ENCODE peak calls at places on chromosomes 3 and 15, in six cellular contexts. One of them, this sample, is unnamed.

GRCh38 chr15:87287156-87287555 is 969.4 kb downstream of the NTRK3 start:
- DNase-seq in NB4: no peak
- DNase-seq in tibial artery: no peak
- DNase-seq in AG10803: peak; percentile 80
- DNase-seq in CD8-positive, alpha-beta T cell: no peak
- DNase-seq in left ventricle myocardium inferior: no peak
- DNase-seq in this sample: peak; percentile 0

GRCh38 chr3:37907906-37908305 is 46.2 kb downstream of the CTDSPL start:
- DNase-seq in tibial artery: no peak
- DNase-seq in AG10803: no peak
- DNase-seq in CD8-positive, alpha-beta T cell: no peak
- DNase-seq in NB4: no peak
- DNase-seq in left ventricle myocardium inferior: no peak
- DNase-seq in this sample: no peak

GRCh38 chr3:98557324-98558010 is 25.7 kb downstream of the GPR15 start:
- DNase-seq in AG10803: no peak
- DNase-seq in CD8-positive, alpha-beta T cell: no peak
- DNase-seq in NB4: no peak
- DNase-seq in left ventricle myocardium inferior: no peak
- DNase-seq in tibial artery: no peak
- DNase-seq in this sample: no peak

GRCh38 chr3:69182588-69183299 is 60.3 kb upstream of the LMOD3 start:
- DNase-seq in CD8-positive, alpha-beta T cell: no peak
- DNase-seq in tibial artery: no peak
- DNase-seq in AG10803: peak; percentile 72
- DNase-seq in left ventricle myocardium inferior: no peak
- DNase-seq in NB4: no peak
- DNase-seq in this sample: peak; percentile 89

GRCh38 chr15:55007561-55007960 is 189.2 kb downstream of the RSL24D1 start:
- DNase-seq in CD8-positive, alpha-beta T cell: no peak
- DNase-seq in NB4: no peak
- DNase-seq in AG10803: no peak
- DNase-seq in left ventricle myocardium inferior: no peak
- DNase-seq in tibial artery: peak; percentile 45
- DNase-seq in this sample: no peak

GRCh38 chr3:166274342-166274741 is 437.1 kb upstream of the BCHE start:
- DNase-seq in left ventricle myocardium inferior: no peak
- DNase-seq in CD8-positive, alpha-beta T cell: no peak
- DNase-seq in tibial artery: no peak
- DNase-seq in NB4: no peak
- DNase-seq in AG10803: no peak
- DNase-seq in this sample: peak; percentile 53

GRCh38 chr15:31390777-31391486 is 64.3 kb downstream of the KLF13 start:
- DNase-seq in NB4: no peak
- DNase-seq in left ventricle myocardium inferior: peak; percentile 14
- DNase-seq in tibial artery: no peak
- DNase-seq in CD8-positive, alpha-beta T cell: no peak
- DNase-seq in AG10803: no peak
- DNase-seq in this sample: no peak

GRCh38 chr3:134594236-134594825 is 56.5 kb downstream of the KY start:
- DNase-seq in tibial artery: no peak
- DNase-seq in CD8-positive, alpha-beta T cell: no peak
- DNase-seq in left ventricle myocardium inferior: no peak
- DNase-seq in NB4: no peak
- DNase-seq in AG10803: peak; percentile 29
- DNase-seq in this sample: peak; percentile 42

GRCh38 chr15:57312323-57313133 is 63.8 kb upstream of the CGNL1 start:
- DNase-seq in tibial artery: no peak
- DNase-seq in left ventricle myocardium inferior: no peak
- DNase-seq in AG10803: no peak
- DNase-seq in CD8-positive, alpha-beta T cell: no peak
- DNase-seq in NB4: no peak
- DNase-seq in this sample: no peak

GRCh38 chr3:169556349-169556870 is 107.1 kb downstream of the MECOM start:
- DNase-seq in AG10803: no peak
- DNase-seq in left ventricle myocardium inferior: no peak
- DNase-seq in tibial artery: no peak
- DNase-seq in CD8-positive, alpha-beta T cell: no peak
- DNase-seq in NB4: no peak
- DNase-seq in this sample: no peak

GRCh38 chr15:36925671-36926421 is 174.5 kb downstream of the MEIS2 start:
- DNase-seq in CD8-positive, alpha-beta T cell: no peak
- DNase-seq in left ventricle myocardium inferior: no peak
- DNase-seq in AG10803: no peak
- DNase-seq in NB4: no peak
- DNase-seq in tibial artery: no peak
- DNase-seq in this sample: no peak

GRCh38 chr3:34106879-34107278 is 308.4 kb downstream of the PDCD6IP start:
- DNase-seq in left ventricle myocardium inferior: no peak
- DNase-seq in CD8-positive, alpha-beta T cell: no peak
- DNase-seq in NB4: peak; percentile 55
- DNase-seq in AG10803: no peak
- DNase-seq in tibial artery: no peak
- DNase-seq in this sample: no peak
- TF ChIP-seq CTCF in left ventricle myocardium inferior: peak; percentile 36
- TF ChIP-seq CTCF in CD8-positive, alpha-beta T cell: no peak
- TF ChIP-seq CTCF in NB4: peak; percentile 66
- TF ChIP-seq CTCF in AG10803: peak; percentile 19
- TF ChIP-seq CTCF in tibial artery: peak; percentile 31
- TF ChIP-seq CTCF in this sample: peak; percentile 40

DNA sequence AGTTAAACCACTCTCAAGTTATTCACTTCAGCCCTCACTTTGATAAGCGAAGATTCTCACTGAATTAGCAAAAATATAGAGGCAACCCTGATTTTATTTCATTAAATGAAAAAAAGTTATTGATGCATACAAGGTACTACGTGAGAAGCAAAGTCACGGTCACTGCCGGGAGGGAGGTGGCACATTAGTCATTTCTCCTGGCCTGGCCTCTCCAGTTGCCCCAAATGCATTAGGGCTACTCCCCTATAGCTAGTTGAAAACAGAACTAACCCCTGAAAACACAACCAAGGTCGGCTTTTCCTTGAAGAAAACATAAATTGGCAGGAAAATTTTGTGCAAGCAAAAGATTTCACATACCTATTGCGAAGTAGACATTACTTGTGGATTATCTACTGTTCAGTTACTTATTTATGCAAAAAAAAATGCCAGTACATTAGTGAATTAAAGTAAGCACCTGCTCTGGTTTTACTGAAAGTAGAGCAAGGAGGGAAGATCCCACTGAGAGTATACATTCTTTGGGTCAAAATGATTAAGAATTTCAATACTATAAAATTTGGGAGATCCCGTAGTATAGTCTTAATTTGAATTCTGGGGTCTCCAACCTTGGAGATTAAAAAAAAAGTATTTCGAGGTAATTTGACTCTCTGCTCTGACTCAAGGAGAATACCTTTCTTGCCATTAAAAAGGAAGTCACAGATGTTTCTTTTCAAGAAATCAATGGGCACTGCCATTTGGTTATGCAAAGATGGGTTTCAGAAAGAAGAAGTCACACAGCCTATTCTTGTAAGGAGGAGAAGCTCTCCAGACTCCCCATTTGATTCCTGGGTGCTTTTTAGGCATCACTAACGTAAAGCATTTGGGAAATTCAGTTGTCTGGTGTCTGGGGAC is 28.3 kb downstream of the IL5RA start:
- DNase-seq in CD8-positive, alpha-beta T cell: no peak
- DNase-seq in NB4: peak; percentile 6
- DNase-seq in left ventricle myocardium inferior: no peak
- DNase-seq in tibial artery: no peak
- DNase-seq in AG10803: no peak
- DNase-seq in this sample: no peak
- H3K4me3 ChIP-seq in CD8-positive, alpha-beta T cell: no peak overlapping the region
- H3K4me3 ChIP-seq in NB4: no peak overlapping the region
- H3K4me3 ChIP-seq in left ventricle myocardium inferior: no peak overlapping the region
- H3K4me3 ChIP-seq in tibial artery: no peak overlapping the region
- H3K4me3 ChIP-seq in AG10803: no peak overlapping the region
- H3K4me3 ChIP-seq in this sample: no peak overlapping the region

GRCh38 chr15:77544162-77544561 is 88.5 kb downstream of the LINGO1 start:
- DNase-seq in NB4: no peak
- DNase-seq in CD8-positive, alpha-beta T cell: no peak
- DNase-seq in left ventricle myocardium inferior: no peak
- DNase-seq in tibial artery: no peak
- DNase-seq in AG10803: no peak
- DNase-seq in this sample: no peak

GRCh38 chr15:77543159-77543882 is 89.4 kb downstream of the LINGO1 start:
- DNase-seq in AG10803: peak; percentile 84
- DNase-seq in NB4: peak; percentile 78
- DNase-seq in CD8-positive, alpha-beta T cell: peak; percentile 72
- DNase-seq in left ventricle myocardium inferior: peak; percentile 89
- DNase-seq in tibial artery: peak; percentile 80
- DNase-seq in this sample: peak; percentile 79

GRCh38 chr15:77540346-77541060 is 92.2 kb downstream of the LINGO1 start:
- DNase-seq in CD8-positive, alpha-beta T cell: no peak
- DNase-seq in AG10803: no peak
- DNase-seq in left ventricle myocardium inferior: no peak
- DNase-seq in tibial artery: no peak
- DNase-seq in NB4: peak; percentile 39
- DNase-seq in this sample: no peak

GRCh38 chr15:77541421-77542181 is 91.1 kb downstream of the LINGO1 start:
- DNase-seq in AG10803: peak; percentile 76
- DNase-seq in left ventricle myocardium inferior: peak; percentile 44
- DNase-seq in CD8-positive, alpha-beta T cell: no peak
- DNase-seq in tibial artery: no peak
- DNase-seq in NB4: no peak
- DNase-seq in this sample: no peak

GRCh38 chr15:77542491-77543001 is 90.2 kb downstream of the LINGO1 start:
- DNase-seq in CD8-positive, alpha-beta T cell: no peak
- DNase-seq in AG10803: peak; percentile 33
- DNase-seq in tibial artery: no peak
- DNase-seq in NB4: no peak
- DNase-seq in left ventricle myocardium inferior: no peak
- DNase-seq in this sample: peak; percentile 19
- TF ChIP-seq CTCF in CD8-positive, alpha-beta T cell: no peak
- TF ChIP-seq CTCF in AG10803: no peak
- TF ChIP-seq CTCF in tibial artery: no peak
- TF ChIP-seq CTCF in NB4: no peak
- TF ChIP-seq CTCF in left ventricle myocardium inferior: no peak
- TF ChIP-seq CTCF in this sample: no peak

DNA sequence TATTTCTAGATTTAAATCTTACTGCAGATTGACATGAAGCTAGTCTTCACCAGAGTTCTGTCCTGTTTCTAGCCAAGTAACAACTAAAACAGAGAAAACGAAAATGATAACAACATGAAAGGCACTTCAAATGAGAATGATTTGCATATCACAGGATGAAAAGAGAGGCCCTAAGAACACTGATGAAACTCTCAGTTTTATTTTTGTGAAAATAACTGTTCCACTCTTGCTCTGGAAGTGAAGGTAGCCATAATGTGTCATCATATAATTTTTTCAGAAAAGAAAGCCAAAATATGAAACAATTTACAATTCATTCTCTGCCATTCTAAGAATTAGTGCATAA is 274.4 kb downstream of the ADAMTSL3 start:
- DNase-seq in CD8-positive, alpha-beta T cell: no peak
- DNase-seq in NB4: no peak
- DNase-seq in left ventricle myocardium inferior: no peak
- DNase-seq in AG10803: no peak
- DNase-seq in tibial artery: no peak
- DNase-seq in this sample: no peak
- H3K4me3 ChIP-seq in CD8-positive, alpha-beta T cell: no peak overlapping the region
- H3K4me3 ChIP-seq in NB4: no peak overlapping the region
- H3K4me3 ChIP-seq in left ventricle myocardium inferior: no peak overlapping the region
- H3K4me3 ChIP-seq in AG10803: no peak overlapping the region
- H3K4me3 ChIP-seq in tibial artery: no peak overlapping the region
- H3K4me3 ChIP-seq in this sample: no peak overlapping the region

This sample was measured in fibroblast of mammary gland.